ENCODE peak calls at places on chromosome 12, in four cellular contexts. X is fibroblast of mammary gland, Q is osteocyte, P is AG10803. U is an unnamed sample.

GRCh38 chr12:81296556-81297305 is 218.9 kb downstream of the ACSS3 start:
- DNase-seq in P (peak; percentile 48), Q (no peak), X (peak; percentile 88), U (no peak)

GRCh38 chr12:121673013-121673441 is 3.6 kb upstream of the MORN3 start:
- DNase-seq in P (peak; percentile 29), X (no peak), Q (no peak), U (peak; percentile 82)

GRCh38 chr12:6323340-6323994 is 13.0 kb downstream of the PLEKHG6 start:
- DNase-seq in P (peak; percentile 92), Q (no peak), X (peak; percentile 95), U (peak; percentile 89)

GRCh38 chr12:125340791-125341190 is 275.6 kb downstream of the AACS start:
- DNase-seq in Q (no peak), X (peak; percentile 58), P (peak; percentile 39), U (no peak)

GRCh38 chr12:105946541-105946940 is 192.2 kb downstream of the NUAK1 start:
- DNase-seq in P (no peak), X (no peak), Q (no peak), U (no peak)

GRCh38 chr12:113867258-113867657 is 98.9 kb downstream of the RBM19 start:
- DNase-seq in P (peak; percentile 15), Q (no peak), X (peak; percentile 2), U (no peak)

GRCh38 chr12:31206038-31206670 is 119.8 kb downstream of the SINHCAF start:
- DNase-seq in X (peak; percentile 74), P (peak; percentile 63), Q (no peak), U (peak; percentile 39)

GRCh38 chr12:2845280-2845679 is 10.4 kb upstream of the NRIP2 start:
- DNase-seq in Q (no peak), P (peak; percentile 47), X (peak; percentile 69), U (no peak)

GRCh38 chr12:6335451-6336078 is 6.3 kb downstream of the TNFRSF1A start:
- DNase-seq in X (peak; percentile 90), P (peak; percentile 84), Q (no peak), U (peak; percentile 92)

U was measured in sigmoid colon.